ENCODE peak calls at places on chromosomes 11 and 22, in ten cellular contexts. M, Z, K, Q, E, O, T, Y, H and J are unnamed samples.

GRCh38 chr11:78647986-78648875 is 73.6 kb upstream of the NARS2 start:
- DNase-seq in Q (no peak), O (no peak), T (no peak), K (no peak), M (no peak), Z (no peak), E (no peak), Y (peak), H (no peak), J (no peak)

GRCh38 chr11:112308651-112309050 is 48.0 kb upstream of the PLET1 start:
- DNase-seq in Y (no peak), E (no peak), M (no peak), H (no peak), K (no peak), O (no peak), T (no peak), Q (no peak), Z (no peak), J (no peak)

GRCh38 chr11:18312663-18313420 is 9.1 kb downstream of the HPS5 start:
- DNase-seq in Y (no peak), Q (no peak), Z (no peak), K (no peak), M (no peak), H (no peak), T (peak), O (no peak), E (no peak), J (no peak)

GRCh38 chr11:73894725-73895335 is 18.0 kb downstream of the PAAF1 start:
- DNase-seq in H (no peak), E (no peak), T (no peak), Q (no peak), O (no peak), Y (no peak), M (no peak), K (no peak), Z (no peak), J (no peak)

GRCh38 chr11:64764753-64765152 is 5.0 kb upstream of the PYGM start:
- DNase-seq in Z (no peak), O (no peak), K (no peak), E (no peak), Y (no peak), H (no peak), M (no peak), Q (no peak), T (no peak), J (no peak)

GRCh38 chr22:23538502-23538860 is 41.6 kb downstream of the IGLL1 start:
- DNase-seq in K (no peak), M (no peak), H (no peak), Z (no peak), E (no peak), O (peak), Q (no peak), T (no peak), Y (no peak), J (no peak)

GRCh38 chr22:31490496-31490925 is 869 bp upstream of the EIF4ENIF1 start:
- DNase-seq in Q (peak), O (peak), M (peak), Y (peak), H (peak), T (peak), Z (peak), K (peak), E (peak), J (peak)

GRCh38 chr11:117230286-117230961 is 1.4 kb downstream of the PCSK7 start:
- DNase-seq in Z (no peak), H (no peak), Q (peak), O (no peak), Y (no peak), M (no peak), E (no peak), K (no peak), T (no peak), J (no peak)

GRCh38 chr11:23727821-23728220 is 769.0 kb upstream of the LUZP2 start:
- DNase-seq in O (no peak), T (peak), Z (no peak), E (no peak), Q (no peak), H (no peak), Y (no peak), K (no peak), M (no peak), J (no peak)